ENCODE peak calls at places on chromosomes 3 and 15, in six cellular contexts. One of them, this sample, is unnamed.

GRCh38 chr3:11570251-11570650 is 73.5 kb downstream of the VGLL4 start:
- DNase-seq in K562: no peak
- DNase-seq in GM12878: no peak
- DNase-seq in H1: no peak
- DNase-seq in HCT116: no peak
- DNase-seq in HepG2: no peak
- DNase-seq in this sample: no peak

GRCh38 chr15:79002631-79003030 is 57.8 kb upstream of the CTSH start:
- DNase-seq in K562: no peak
- DNase-seq in GM12878: no peak
- DNase-seq in H1: no peak
- DNase-seq in HCT116: no peak
- DNase-seq in HepG2: no peak
- DNase-seq in this sample: no peak

GRCh38 chr3:82055792-82056191 is 294.3 kb upstream of the GBE1 start:
- DNase-seq in K562: no peak
- DNase-seq in GM12878: no peak
- DNase-seq in H1: no peak
- DNase-seq in HCT116: peak; percentile 35
- DNase-seq in HepG2: no peak
- DNase-seq in this sample: no peak

GRCh38 chr15:61033319-61033718 is 195.8 kb downstream of the RORA start:
- DNase-seq in K562: no peak
- DNase-seq in GM12878: no peak
- DNase-seq in H1: no peak
- DNase-seq in HCT116: no peak
- DNase-seq in HepG2: no peak
- DNase-seq in this sample: no peak

GRCh38 chr3:11379238-11379823 is 107.1 kb downstream of the ATG7 start:
- DNase-seq in K562: peak; percentile 19
- DNase-seq in GM12878: peak; percentile 13
- DNase-seq in H1: no peak
- DNase-seq in HCT116: peak; percentile 32
- DNase-seq in HepG2: peak; percentile 24
- DNase-seq in this sample: no peak

GRCh38 chr3:43632269-43632733 is 10.5 kb upstream of the ANO10 start:
- DNase-seq in K562: peak; percentile 67
- DNase-seq in GM12878: no peak
- DNase-seq in H1: no peak
- DNase-seq in HCT116: no peak
- DNase-seq in HepG2: no peak
- DNase-seq in this sample: peak; percentile 35

GRCh38 chr3:177452487-177452886 is 255.2 kb upstream of the TBL1XR1 start:
- DNase-seq in K562: no peak
- DNase-seq in GM12878: no peak
- DNase-seq in H1: no peak
- DNase-seq in HCT116: no peak
- DNase-seq in HepG2: no peak
- DNase-seq in this sample: peak; percentile 56

GRCh38 chr3:61830111-61830400 is 268.7 kb downstream of the PTPRG start:
- DNase-seq in K562: no peak
- DNase-seq in GM12878: no peak
- DNase-seq in H1: no peak
- DNase-seq in HCT116: no peak
- DNase-seq in HepG2: no peak
- DNase-seq in this sample: no peak

GRCh38 chr15:100763764-100764750 is 115.6 kb upstream of the ALDH1A3 start:
- DNase-seq in K562: no peak
- DNase-seq in GM12878: no peak
- DNase-seq in H1: no peak
- DNase-seq in HCT116: no peak
- DNase-seq in HepG2: no peak
- DNase-seq in this sample: no peak

GRCh38 chr15:60830479-60830878 is 351.5 kb upstream of the ICE2 start:
- DNase-seq in K562: no peak
- DNase-seq in GM12878: no peak
- DNase-seq in H1: no peak
- DNase-seq in HCT116: no peak
- DNase-seq in HepG2: no peak
- DNase-seq in this sample: no peak

GRCh38 chr3:161372321-161373260 is 1.3 kb upstream of the SPTSSB start:
- DNase-seq in K562: no peak
- DNase-seq in GM12878: no peak
- DNase-seq in H1: peak; percentile 73
- DNase-seq in HCT116: peak; percentile 18
- DNase-seq in HepG2: no peak
- DNase-seq in this sample: peak; percentile 91

GRCh38 chr15:99149366-99149765 is 44.5 kb downstream of the SYNM start:
- DNase-seq in K562: no peak
- DNase-seq in GM12878: no peak
- DNase-seq in H1: no peak
- DNase-seq in HCT116: no peak
- DNase-seq in HepG2: no peak
- DNase-seq in this sample: no peak

GRCh38 chr3:196222876-196223595 is 6.7 kb downstream of the SLC51A start:
- DNase-seq in K562: no peak
- DNase-seq in GM12878: no peak
- DNase-seq in H1: no peak
- DNase-seq in HCT116: no peak
- DNase-seq in HepG2: no peak
- DNase-seq in this sample: no peak

GRCh38 chr15:45200799-45201556 is 13.2 kb upstream of the SHF start:
- DNase-seq in K562: peak; percentile 61
- DNase-seq in GM12878: peak; percentile 75
- DNase-seq in H1: peak; percentile 95
- DNase-seq in HCT116: peak; percentile 79
- DNase-seq in HepG2: peak; percentile 78
- DNase-seq in this sample: peak; percentile 87

GRCh38 chr15:70792171-70792573 is 28.8 kb upstream of the UACA start:
- DNase-seq in K562: no peak
- DNase-seq in GM12878: no peak
- DNase-seq in H1: no peak
- DNase-seq in HCT116: peak; percentile 47
- DNase-seq in HepG2: no peak
- DNase-seq in this sample: no peak

GRCh38 chr3:154122096-154122911 is 1.1 kb downstream of the ARHGEF26 start:
- DNase-seq in K562: no peak
- DNase-seq in GM12878: no peak
- DNase-seq in H1: peak; percentile 77
- DNase-seq in HCT116: no peak
- DNase-seq in HepG2: no peak
- DNase-seq in this sample: no peak

GRCh38 chr3:181103605-181104004 is 114.1 kb upstream of the DNAJC19 start:
- DNase-seq in K562: peak; percentile 13
- DNase-seq in GM12878: no peak
- DNase-seq in H1: no peak
- DNase-seq in HCT116: peak; percentile 44
- DNase-seq in HepG2: peak; percentile 13
- DNase-seq in this sample: no peak

GRCh38 chr3:50317303-50317702 is 5.2 kb downstream of the HYAL2 start:
- DNase-seq in K562: no peak
- DNase-seq in GM12878: no peak
- DNase-seq in H1: no peak
- DNase-seq in HCT116: peak; percentile 58
- DNase-seq in HepG2: no peak
- DNase-seq in this sample: peak; percentile 68

GRCh38 chr15:56869573-56869972 is 48.9 kb upstream of the TCF12 start:
- DNase-seq in K562: no peak
- DNase-seq in GM12878: no peak
- DNase-seq in H1: peak; percentile 61
- DNase-seq in HCT116: peak; percentile 33
- DNase-seq in HepG2: no peak
- DNase-seq in this sample: peak; percentile 49

GRCh38 chr3:123272547-123272946 is 70.8 kb downstream of the SEC22A start:
- DNase-seq in K562: peak; percentile 1
- DNase-seq in GM12878: no peak
- DNase-seq in H1: peak; percentile 40
- DNase-seq in HCT116: no peak
- DNase-seq in HepG2: no peak
- DNase-seq in this sample: no peak

GRCh38 chr15:92012368-92012629 is 158.8 kb downstream of the SLCO3A1 start:
- DNase-seq in K562: no peak
- DNase-seq in GM12878: no peak
- DNase-seq in H1: no peak
- DNase-seq in HCT116: no peak
- DNase-seq in HepG2: no peak
- DNase-seq in this sample: no peak

GRCh38 chr3:58356054-58356453 is 23.4 kb downstream of the PXK start:
- DNase-seq in K562: no peak
- DNase-seq in GM12878: no peak
- DNase-seq in H1: no peak
- DNase-seq in HCT116: no peak
- DNase-seq in HepG2: no peak
- DNase-seq in this sample: no peak

GRCh38 chr15:98503970-98504369 is 144.4 kb upstream of the IGF1R start:
- DNase-seq in K562: no peak
- DNase-seq in GM12878: no peak
- DNase-seq in H1: no peak
- DNase-seq in HCT116: no peak
- DNase-seq in HepG2: no peak
- DNase-seq in this sample: no peak

GRCh38 chr15:69825941-69826817 is 271.5 kb downstream of the TLE3 start:
- DNase-seq in K562: no peak
- DNase-seq in GM12878: no peak
- DNase-seq in H1: no peak
- DNase-seq in HCT116: no peak
- DNase-seq in HepG2: no peak
- DNase-seq in this sample: no peak

GRCh38 chr3:13016083-13016725 is 57.0 kb downstream of the IQSEC1 start:
- DNase-seq in K562: no peak
- DNase-seq in GM12878: peak; percentile 70
- DNase-seq in H1: no peak
- DNase-seq in HCT116: no peak
- DNase-seq in HepG2: no peak
- DNase-seq in this sample: no peak

GRCh38 chr15:59918994-59919951 is 84.8 kb upstream of the FOXB1 start:
- DNase-seq in K562: no peak
- DNase-seq in GM12878: peak; percentile 57
- DNase-seq in H1: no peak
- DNase-seq in HCT116: no peak
- DNase-seq in HepG2: no peak
- DNase-seq in this sample: no peak

GRCh38 chr3:3476669-3477068 is 297.2 kb upstream of the CRBN start:
- DNase-seq in K562: no peak
- DNase-seq in GM12878: no peak
- DNase-seq in H1: no peak
- DNase-seq in HCT116: no peak
- DNase-seq in HepG2: no peak
- DNase-seq in this sample: no peak

GRCh38 chr3:33982269-33982798 is 183.9 kb downstream of the PDCD6IP start:
- DNase-seq in K562: no peak
- DNase-seq in GM12878: no peak
- DNase-seq in H1: no peak
- DNase-seq in HCT116: no peak
- DNase-seq in HepG2: no peak
- DNase-seq in this sample: no peak

GRCh38 chr15:51348688-51349087 is 7.2 kb downstream of the GLDN start:
- DNase-seq in K562: no peak
- DNase-seq in GM12878: peak; percentile 84
- DNase-seq in H1: no peak
- DNase-seq in HCT116: no peak
- DNase-seq in HepG2: no peak
- DNase-seq in this sample: no peak

DNA sequence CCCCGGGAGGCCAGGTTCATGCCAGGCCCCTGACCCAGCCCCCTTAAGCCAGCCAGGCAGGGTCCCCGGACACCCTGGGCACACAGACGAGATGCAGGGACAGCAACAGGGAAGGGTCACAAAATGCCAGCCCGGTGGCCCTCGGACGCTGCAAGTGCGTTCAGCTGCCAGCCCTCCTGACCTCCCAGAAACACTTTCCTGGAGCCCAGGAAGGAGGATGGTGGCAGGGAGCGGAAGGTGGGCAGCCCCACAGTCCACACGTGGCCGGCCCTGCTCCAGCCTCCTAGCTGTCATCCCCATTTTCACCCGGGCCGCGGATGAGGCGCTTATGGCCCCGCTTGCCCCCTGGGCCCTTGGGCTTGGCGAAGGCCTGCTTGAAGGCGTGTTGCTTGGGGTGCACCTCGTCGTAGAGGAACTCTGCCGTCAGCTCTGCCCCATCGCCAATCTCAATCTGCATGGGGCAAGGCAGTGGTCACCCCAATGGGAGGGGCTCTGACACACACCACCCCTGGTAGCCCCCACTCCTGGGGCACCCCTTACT is 3.4 kb upstream of the TLR9 start:
- DNase-seq in K562: no peak
- DNase-seq in GM12878: no peak
- DNase-seq in H1: no peak
- DNase-seq in HCT116: no peak
- DNase-seq in HepG2: no peak
- DNase-seq in this sample: no peak
- TF ChIP-seq JUND in K562: no peak
- TF ChIP-seq JUND in GM12878: no peak
- TF ChIP-seq JUND in H1: no peak
- TF ChIP-seq JUND in HCT116: no peak
- TF ChIP-seq JUND in HepG2: no peak
- TF ChIP-seq JUND in this sample: no peak

GRCh38 chr15:27906802-27907201 is 192.3 kb downstream of the OCA2 start:
- DNase-seq in K562: no peak
- DNase-seq in GM12878: no peak
- DNase-seq in H1: no peak
- DNase-seq in HCT116: no peak
- DNase-seq in HepG2: no peak
- DNase-seq in this sample: no peak
- TF ChIP-seq JUND in K562: no peak
- TF ChIP-seq JUND in GM12878: no peak
- TF ChIP-seq JUND in H1: no peak
- TF ChIP-seq JUND in HCT116: no peak
- TF ChIP-seq JUND in HepG2: no peak
- TF ChIP-seq JUND in this sample: no peak

GRCh38 chr15:80031841-80032240 is 27.6 kb upstream of the ZFAND6 start:
- DNase-seq in K562: no peak
- DNase-seq in GM12878: no peak
- DNase-seq in H1: no peak
- DNase-seq in HCT116: no peak
- DNase-seq in HepG2: no peak
- DNase-seq in this sample: no peak
- TF ChIP-seq JUND in K562: no peak
- TF ChIP-seq JUND in GM12878: no peak
- TF ChIP-seq JUND in H1: no peak
- TF ChIP-seq JUND in HCT116: no peak
- TF ChIP-seq JUND in HepG2: no peak
- TF ChIP-seq JUND in this sample: no peak

GRCh38 chr3:19146685-19147650 is 1.3 kb upstream of the KCNH8 start:
- DNase-seq in K562: peak; percentile 76
- DNase-seq in GM12878: no peak
- DNase-seq in H1: peak; percentile 87
- DNase-seq in HCT116: peak; percentile 19
- DNase-seq in HepG2: peak; percentile 25
- DNase-seq in this sample: peak; percentile 90

GRCh38 chr3:19148768-19149091 is 420 bp downstream of the KCNH8 start:
- DNase-seq in K562: no peak
- DNase-seq in GM12878: no peak
- DNase-seq in H1: no peak
- DNase-seq in HCT116: no peak
- DNase-seq in HepG2: no peak
- DNase-seq in this sample: no peak

GRCh38 chr3:19147905-19148767 is at the start of gene KCNH8:
- DNase-seq in K562: peak; percentile 20
- DNase-seq in GM12878: no peak
- DNase-seq in H1: peak; percentile 68
- DNase-seq in HCT116: no peak
- DNase-seq in HepG2: no peak
- DNase-seq in this sample: no peak

GRCh38 chr3:19151171-19151570 is 2.9 kb downstream of the KCNH8 start:
- DNase-seq in K562: no peak
- DNase-seq in GM12878: no peak
- DNase-seq in H1: no peak
- DNase-seq in HCT116: no peak
- DNase-seq in HepG2: no peak
- DNase-seq in this sample: no peak

GRCh38 chr3:19149388-19149787 is 1.1 kb downstream of the KCNH8 start:
- DNase-seq in K562: no peak
- DNase-seq in GM12878: no peak
- DNase-seq in H1: peak; percentile 68
- DNase-seq in HCT116: no peak
- DNase-seq in HepG2: no peak
- DNase-seq in this sample: peak; percentile 70
- TF ChIP-seq JUND in K562: no peak
- TF ChIP-seq JUND in GM12878: no peak
- TF ChIP-seq JUND in H1: no peak
- TF ChIP-seq JUND in HCT116: no peak
- TF ChIP-seq JUND in HepG2: no peak
- TF ChIP-seq JUND in this sample: no peak

This sample was measured in T47D.